ENCODE peak calls at places on chromosomes 1 and 21, in six cellular contexts. I is hypothalamus; O is NCI-H1105; H is ELF-1; K is central memory CD4-positive, alpha-beta T cell; M is stimulated activated CD4-positive, alpha-beta T cell treated with anti-CD3 and anti-CD28 coated beads, Interleukin-4, amount 100 ng/mL, for 48 hours. Q is an unnamed sample.
A peak's percentile ranks its signal among the peaks of the same experiment; 100 is the strongest.

GRCh38 chr1:107493111-107493716 is 352.4 kb downstream of the NTNG1 start:
- DNase-seq in M (no peak), H (no peak), K (no peak), O (no peak), I (no peak), Q (no peak)

GRCh38 chr1:78516716-78517115 is 25.9 kb downstream of the PTGFR start:
- DNase-seq in M (no peak), K (no peak), H (no peak), I (no peak), O (no peak), Q (no peak)

GRCh38 chr1:218394416-218394815 is 49.3 kb downstream of the TGFB2 start:
- DNase-seq in I (no peak), O (no peak), K (no peak), M (no peak), H (no peak), Q (no peak)

GRCh38 chr1:152185544-152186391 is 26.7 kb upstream of the RPTN start:
- DNase-seq in H (peak; percentile 68), I (no peak), K (peak; percentile 51), M (no peak), O (peak; percentile 37), Q (no peak)

GRCh38 chr1:79041666-79042065 is 35.1 kb upstream of the ADGRL4 start:
- DNase-seq in I (no peak), M (no peak), O (no peak), K (no peak), H (no peak), Q (no peak)

GRCh38 chr1:228748431-228748830 is 13.2 kb downstream of the RHOU start:
- DNase-seq in O (no peak), H (no peak), I (no peak), K (no peak), M (no peak), Q (no peak)

GRCh38 chr21:35925497-35925896 is 134.8 kb downstream of the SETD4 start:
- DNase-seq in M (no peak), K (no peak), H (peak; percentile 39), I (no peak), O (no peak), Q (no peak)

GRCh38 chr1:183512450-183512849 is 40.2 kb downstream of the SMG7 start:
- DNase-seq in K (no peak), M (no peak), H (no peak), O (no peak), I (no peak), Q (no peak)

GRCh38 chr1:222124602-222125001 is 382.7 kb upstream of the DUSP10 start:
- DNase-seq in O (no peak), M (no peak), I (no peak), K (no peak), H (peak; percentile 36), Q (no peak)

GRCh38 chr1:66933887-66934700 is 9.3 kb downstream of the MIER1 start:
- DNase-seq in M (no peak), H (no peak), K (peak; percentile 15), O (no peak), I (no peak), Q (no peak)

GRCh38 chr1:54253480-54253879 is 53.5 kb downstream of the MRPL37 start:
- DNase-seq in K (no peak), H (peak; percentile 26), I (no peak), M (no peak), O (no peak), Q (no peak)

GRCh38 chr1:79100385-79100784 is 93.9 kb upstream of the ADGRL4 start:
- DNase-seq in H (no peak), O (no peak), I (no peak), M (no peak), K (no peak), Q (no peak)

GRCh38 chr1:154869351-154870116 is 547 bp downstream of the KCNN3 start:
- DNase-seq in I (peak; percentile 49), K (no peak), H (no peak), M (no peak), O (peak; percentile 57), Q (no peak)

GRCh38 chr1:24897263-24898151 is 32.6 kb downstream of the RUNX3 start:
- DNase-seq in H (no peak), M (no peak), I (no peak), O (no peak), K (no peak), Q (no peak)

GRCh38 chr1:97247196-97247595 is 525.6 kb downstream of the PTBP2 start:
- DNase-seq in M (no peak), I (no peak), K (no peak), H (no peak), O (no peak), Q (no peak)

GRCh38 chr1:6498576-6499111 is 7.2 kb upstream of the PLEKHG5 start:
- DNase-seq in M (no peak), O (no peak), K (no peak), I (no peak), H (no peak), Q (no peak)

GRCh38 chr1:95438213-95438948 is 204.4 kb downstream of the RWDD3 start:
- DNase-seq in H (no peak), I (no peak), K (no peak), O (no peak), M (no peak), Q (no peak)

GRCh38 chr1:204127597-204128242 is 24.1 kb downstream of the ETNK2 start:
- DNase-seq in K (no peak), M (no peak), I (no peak), O (peak; percentile 63), H (peak; percentile 73), Q (peak; percentile 41)

GRCh38 chr1:57061369-57061768 is 95.6 kb upstream of the C8B start:
- DNase-seq in I (no peak), H (no peak), M (no peak), O (peak; percentile 2), K (no peak), Q (no peak)

GRCh38 chr1:203839081-203839480 is 22.3 kb upstream of the SNRPE start:
- DNase-seq in K (no peak), M (no peak), I (no peak), H (peak; percentile 35), O (no peak), Q (no peak)

GRCh38 chr1:54716299-54717047 is 812 bp downstream of the TTC4 start:
- DNase-seq in I (no peak), H (no peak), K (no peak), M (peak; percentile 9), O (no peak), Q (no peak)

GRCh38 chr21:32001390-32001789 is 128.6 kb downstream of the HUNK start:
- DNase-seq in O (peak; percentile 2), M (no peak), I (no peak), H (no peak), K (no peak), Q (no peak)

GRCh38 chr1:29500041-29500440 is 263.7 kb downstream of the PTPRU start:
- DNase-seq in M (no peak), O (no peak), I (no peak), H (no peak), K (no peak), Q (no peak)

Q was measured in hippocampal formation.